ENCODE peak calls at places on chromosomes 13 and 19, in eight cellular contexts. V, B, J, O, Z, U, K and C are unnamed samples.

GRCh38 chr19:38735257-38735686 is 9.0 kb downstream of the CAPN12 start:
- DNase-seq in V (no peak), B (no peak), J (no peak), O (no peak), Z (peak), U (peak), K (no peak), C (no peak)

GRCh38 chr19:1250374-1251232 is 2.2 kb downstream of the MIDN start:
- DNase-seq in V (peak), B (peak), J (no peak), O (no peak), Z (peak), U (no peak), K (peak), C (peak)

GRCh38 chr19:13995017-13995728 is 10.9 kb downstream of the RFX1 start:
- DNase-seq in V (peak), B (no peak), J (peak), O (no peak), Z (no peak), U (no peak), K (no peak), C (no peak)

GRCh38 chr13:110503037-110503901 is 58.3 kb downstream of the RAB20 start:
- DNase-seq in V (peak), B (no peak), J (no peak), O (no peak), Z (no peak), U (no peak), K (no peak), C (no peak)

GRCh38 chr13:76293346-76293745 is 592.9 kb downstream of the KCTD12 start:
- DNase-seq in V (peak), B (no peak), J (no peak), O (no peak), Z (no peak), U (no peak), K (no peak), C (no peak)

GRCh38 chr13:107203146-107203847 is 635.4 kb upstream of the ARGLU1 start:
- DNase-seq in V (no peak), B (peak), J (no peak), O (no peak), Z (no peak), U (peak), K (peak), C (peak)

GRCh38 chr13:75968103-75968838 is 332.1 kb downstream of the LMO7 start:
- DNase-seq in V (peak), B (no peak), J (no peak), O (no peak), Z (no peak), U (no peak), K (no peak), C (no peak)

GRCh38 chr13:40430234-40430633 is 236.2 kb downstream of the FOXO1 start:
- DNase-seq in V (no peak), B (no peak), J (no peak), O (no peak), Z (no peak), U (no peak), K (no peak), C (no peak)

GRCh38 chr19:20367811-20368294 is 197.7 kb downstream of the ZNF737 start:
- DNase-seq in V (no peak), B (no peak), J (no peak), O (no peak), Z (no peak), U (no peak), K (no peak), C (peak)

GRCh38 chr13:75792526-75793187 is 156.5 kb downstream of the LMO7 start:
- DNase-seq in V (peak), B (no peak), J (no peak), O (peak), Z (no peak), U (no peak), K (no peak), C (no peak)

GRCh38 chr19:11197291-11198174 is at the start of gene KANK2:
- DNase-seq in V (peak), B (peak), J (peak), O (no peak), Z (peak), U (peak), K (peak), C (peak)

GRCh38 chr19:57613941-57614743 is at the start of gene ZNF134:
- DNase-seq in V (peak), B (peak), J (peak), O (peak), Z (peak), U (peak), K (peak), C (peak)
- TF ChIP-seq CTCF in V (peak), B (no peak), J (no peak), O (peak), Z (peak), U (no peak), K (no peak), C (no peak)

GRCh38 chr19:56764296-56764695 is 76.2 kb downstream of the PEG3 start:
- DNase-seq in V (no peak), B (no peak), J (no peak), O (no peak), Z (no peak), U (no peak), K (no peak), C (no peak)
- TF ChIP-seq CTCF in V (no peak), B (no peak), J (no peak), O (peak), Z (no peak), U (no peak), K (peak), C (no peak)

GRCh38 chr19:22545751-22546150 is 88.4 kb upstream of the ZNF492 start:
- DNase-seq in V (no peak), B (no peak), J (peak), O (no peak), Z (no peak), U (peak), K (peak), C (peak)
- TF ChIP-seq CTCF in V (no peak), B (peak), J (peak), O (no peak), Z (no peak), U (no peak), K (peak), C (peak)

GRCh38 chr13:28138012-28138755 is at the start of gene PAN3:
- DNase-seq in V (peak), B (peak), J (peak), O (no peak), Z (peak), U (peak), K (peak), C (peak)
- TF ChIP-seq CTCF in V (peak), B (no peak), J (no peak), O (no peak), Z (no peak), U (peak), K (peak), C (no peak)

GRCh38 chr13:91058919-91059318 is 288.6 kb upstream of the MIR17HG start:
- DNase-seq in V (no peak), B (no peak), J (no peak), O (no peak), Z (no peak), U (no peak), K (no peak), C (no peak)
- TF ChIP-seq CTCF in V (no peak), B (no peak), J (no peak), O (no peak), Z (no peak), U (no peak), K (no peak), C (no peak)